ENCODE peak calls at places on chromosomes 1 and 21, in eight cellular contexts. One of them, this sample, is unnamed.

GRCh38 chr1:228341450-228341813 is 65.2 kb downstream of the TRIM11 start:
- DNase-seq in AG10803: no peak
- DNase-seq in HCT116: no peak
- DNase-seq in B cell: no peak
- DNase-seq in endodermal cell: no peak
- DNase-seq in GM12864: no peak
- DNase-seq in mesothelial cell of epicardium: peak; percentile 31
- DNase-seq in body of pancreas: peak; percentile 9
- DNase-seq in this sample: no peak

GRCh38 chr1:244319283-244320132 is 132.2 kb downstream of the ADSS2 start:
- DNase-seq in AG10803: peak; percentile 90
- DNase-seq in HCT116: no peak
- DNase-seq in B cell: peak; percentile 65
- DNase-seq in endodermal cell: no peak
- DNase-seq in GM12864: peak; percentile 76
- DNase-seq in mesothelial cell of epicardium: no peak
- DNase-seq in body of pancreas: no peak
- DNase-seq in this sample: no peak

GRCh38 chr1:100782473-100783010 is 63.0 kb downstream of the VCAM1 start:
- DNase-seq in AG10803: no peak
- DNase-seq in HCT116: no peak
- DNase-seq in B cell: no peak
- DNase-seq in endodermal cell: no peak
- DNase-seq in GM12864: no peak
- DNase-seq in mesothelial cell of epicardium: no peak
- DNase-seq in body of pancreas: no peak
- DNase-seq in this sample: no peak

GRCh38 chr1:150060260-150060659 is 7.3 kb upstream of the VPS45 start:
- DNase-seq in AG10803: no peak
- DNase-seq in HCT116: no peak
- DNase-seq in B cell: no peak
- DNase-seq in endodermal cell: no peak
- DNase-seq in GM12864: no peak
- DNase-seq in mesothelial cell of epicardium: no peak
- DNase-seq in body of pancreas: no peak
- DNase-seq in this sample: no peak

GRCh38 chr21:39334611-39335010 is 14.3 kb downstream of the HMGN1 start:
- DNase-seq in AG10803: no peak
- DNase-seq in HCT116: no peak
- DNase-seq in B cell: no peak
- DNase-seq in endodermal cell: no peak
- DNase-seq in GM12864: no peak
- DNase-seq in mesothelial cell of epicardium: no peak
- DNase-seq in body of pancreas: no peak
- DNase-seq in this sample: no peak

GRCh38 chr1:215543191-215543606 is 23.9 kb upstream of the KCTD3 start:
- DNase-seq in AG10803: peak; percentile 69
- DNase-seq in HCT116: no peak
- DNase-seq in B cell: no peak
- DNase-seq in endodermal cell: no peak
- DNase-seq in GM12864: no peak
- DNase-seq in mesothelial cell of epicardium: no peak
- DNase-seq in body of pancreas: no peak
- DNase-seq in this sample: no peak

GRCh38 chr1:37480581-37481288 is 6.4 kb downstream of the ZC3H12A start:
- DNase-seq in AG10803: no peak
- DNase-seq in HCT116: no peak
- DNase-seq in B cell: no peak
- DNase-seq in endodermal cell: no peak
- DNase-seq in GM12864: no peak
- DNase-seq in mesothelial cell of epicardium: no peak
- DNase-seq in body of pancreas: no peak
- DNase-seq in this sample: no peak

GRCh38 chr21:45466330-45467220 is 61.6 kb downstream of the COL18A1 start:
- DNase-seq in AG10803: no peak
- DNase-seq in HCT116: no peak
- DNase-seq in B cell: no peak
- DNase-seq in endodermal cell: no peak
- DNase-seq in GM12864: no peak
- DNase-seq in mesothelial cell of epicardium: no peak
- DNase-seq in body of pancreas: no peak
- DNase-seq in this sample: no peak

GRCh38 chr1:50424045-50424939 is 1.0 kb upstream of the DMRTA2 start:
- DNase-seq in AG10803: no peak
- DNase-seq in HCT116: no peak
- DNase-seq in B cell: no peak
- DNase-seq in endodermal cell: no peak
- DNase-seq in GM12864: peak; percentile 16
- DNase-seq in mesothelial cell of epicardium: no peak
- DNase-seq in body of pancreas: no peak
- DNase-seq in this sample: no peak

GRCh38 chr1:43327549-43328292 is 9.9 kb upstream of the MPL start:
- DNase-seq in AG10803: peak; percentile 74
- DNase-seq in HCT116: no peak
- DNase-seq in B cell: no peak
- DNase-seq in endodermal cell: no peak
- DNase-seq in GM12864: no peak
- DNase-seq in mesothelial cell of epicardium: no peak
- DNase-seq in body of pancreas: no peak
- DNase-seq in this sample: no peak

GRCh38 chr1:19274636-19275035 is 13.9 kb downstream of the AKR7A3 start:
- DNase-seq in AG10803: no peak
- DNase-seq in HCT116: no peak
- DNase-seq in B cell: no peak
- DNase-seq in endodermal cell: no peak
- DNase-seq in GM12864: no peak
- DNase-seq in mesothelial cell of epicardium: no peak
- DNase-seq in body of pancreas: no peak
- DNase-seq in this sample: no peak

DNA sequence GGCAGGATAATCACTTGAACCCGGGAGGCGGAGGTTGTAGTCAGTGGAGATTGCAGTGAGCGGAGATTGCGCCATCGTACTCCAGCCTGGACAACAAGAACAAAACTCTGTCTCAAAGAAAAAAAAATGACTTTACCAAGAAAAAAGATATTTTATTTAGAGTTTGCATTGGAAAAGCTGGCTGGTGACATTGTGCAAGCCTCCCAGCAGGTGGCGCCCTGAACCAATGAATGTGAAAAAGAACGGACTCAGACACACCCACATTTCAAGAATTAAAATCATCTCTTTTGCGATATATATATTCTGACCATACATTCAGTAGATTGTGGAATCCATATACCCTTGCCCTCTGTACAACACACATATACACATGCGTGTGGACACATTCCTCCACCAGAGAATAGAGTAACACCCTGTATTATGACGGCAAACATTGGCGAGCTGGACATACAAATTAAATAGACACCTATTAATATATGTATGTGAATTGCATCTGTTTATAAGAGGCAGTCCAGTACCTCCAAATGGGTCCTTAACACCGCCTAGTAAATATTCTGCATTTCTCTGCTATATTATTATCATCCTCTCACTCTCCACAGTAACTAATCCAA is 39.0 kb upstream of the CADM3 start:
- DNase-seq in AG10803: peak; percentile 58
- DNase-seq in HCT116: peak; percentile 42
- DNase-seq in B cell: peak; percentile 60
- DNase-seq in endodermal cell: peak; percentile 85
- DNase-seq in GM12864: peak; percentile 12
- DNase-seq in mesothelial cell of epicardium: peak; percentile 78
- DNase-seq in body of pancreas: peak; percentile 49
- DNase-seq in this sample: peak; percentile 78
- TF ChIP-seq CTCF in AG10803: peak; percentile 93
- TF ChIP-seq CTCF in HCT116: peak; percentile 85
- TF ChIP-seq CTCF in B cell: peak; percentile 90
- TF ChIP-seq CTCF in endodermal cell: peak; percentile 91
- TF ChIP-seq CTCF in GM12864: peak; percentile 84
- TF ChIP-seq CTCF in mesothelial cell of epicardium: peak; percentile 85
- TF ChIP-seq CTCF in body of pancreas: peak; percentile 73
- TF ChIP-seq CTCF in this sample: peak; percentile 91

GRCh38 chr21:31476551-31477120 is 132.6 kb upstream of the TIAM1 start:
- DNase-seq in AG10803: no peak
- DNase-seq in HCT116: no peak
- DNase-seq in B cell: no peak
- DNase-seq in endodermal cell: no peak
- DNase-seq in GM12864: no peak
- DNase-seq in mesothelial cell of epicardium: no peak
- DNase-seq in body of pancreas: no peak
- DNase-seq in this sample: no peak
- TF ChIP-seq CTCF in AG10803: no peak
- TF ChIP-seq CTCF in HCT116: peak; percentile 22
- TF ChIP-seq CTCF in B cell: no peak
- TF ChIP-seq CTCF in endodermal cell: peak; percentile 24
- TF ChIP-seq CTCF in GM12864: no peak
- TF ChIP-seq CTCF in mesothelial cell of epicardium: no peak
- TF ChIP-seq CTCF in body of pancreas: no peak
- TF ChIP-seq CTCF in this sample: no peak

DNA sequence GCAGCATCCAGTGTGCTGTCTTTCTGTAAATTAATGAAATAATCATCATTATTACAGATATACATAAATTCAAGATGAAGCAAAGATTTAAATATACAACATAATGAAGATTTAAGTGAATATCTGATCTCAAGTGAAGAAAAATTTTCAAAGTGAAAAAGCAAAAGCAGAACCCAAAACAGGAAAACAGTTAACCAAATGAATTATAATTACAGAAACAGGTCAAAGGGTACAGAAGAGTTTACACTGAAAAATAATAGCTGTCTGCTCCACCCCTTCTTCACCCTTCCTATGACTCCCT is 44.8 kb upstream of the GTF2B start:
- DNase-seq in AG10803: no peak
- DNase-seq in HCT116: no peak
- DNase-seq in B cell: no peak
- DNase-seq in endodermal cell: no peak
- DNase-seq in GM12864: no peak
- DNase-seq in mesothelial cell of epicardium: no peak
- DNase-seq in body of pancreas: no peak
- DNase-seq in this sample: no peak
- TF ChIP-seq CTCF in AG10803: no peak
- TF ChIP-seq CTCF in HCT116: no peak
- TF ChIP-seq CTCF in B cell: peak; percentile 49
- TF ChIP-seq CTCF in endodermal cell: peak; percentile 43
- TF ChIP-seq CTCF in GM12864: no peak
- TF ChIP-seq CTCF in mesothelial cell of epicardium: peak; percentile 61
- TF ChIP-seq CTCF in body of pancreas: no peak
- TF ChIP-seq CTCF in this sample: peak; percentile 50

DNA sequence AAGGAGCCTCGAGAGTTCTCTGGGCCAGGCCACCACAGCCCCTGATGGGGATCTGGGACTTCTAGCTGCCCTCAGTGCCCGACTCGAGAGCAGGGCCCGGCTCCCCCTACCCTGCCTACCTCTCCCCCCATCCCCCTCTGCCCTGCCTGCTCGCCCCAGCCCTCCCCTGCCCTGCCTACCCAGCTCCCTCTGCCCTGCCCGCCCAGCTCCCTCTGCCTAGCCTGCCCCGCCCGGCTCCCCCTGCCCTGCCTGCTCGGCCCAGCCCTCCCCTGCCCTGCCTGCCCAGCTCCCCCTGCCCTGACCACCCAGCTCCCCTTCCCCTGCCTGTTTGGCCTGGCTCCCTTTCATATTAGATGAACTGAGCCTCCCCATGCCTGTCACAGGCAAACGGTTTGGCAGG is 117.4 kb upstream of the TMEM51 start:
- DNase-seq in AG10803: no peak
- DNase-seq in HCT116: no peak
- DNase-seq in B cell: no peak
- DNase-seq in endodermal cell: no peak
- DNase-seq in GM12864: no peak
- DNase-seq in mesothelial cell of epicardium: no peak
- DNase-seq in body of pancreas: no peak
- DNase-seq in this sample: no peak
- TF ChIP-seq CTCF in AG10803: no peak
- TF ChIP-seq CTCF in HCT116: no peak
- TF ChIP-seq CTCF in B cell: no peak
- TF ChIP-seq CTCF in endodermal cell: no peak
- TF ChIP-seq CTCF in GM12864: no peak
- TF ChIP-seq CTCF in mesothelial cell of epicardium: no peak
- TF ChIP-seq CTCF in body of pancreas: no peak
- TF ChIP-seq CTCF in this sample: no peak

DNA sequence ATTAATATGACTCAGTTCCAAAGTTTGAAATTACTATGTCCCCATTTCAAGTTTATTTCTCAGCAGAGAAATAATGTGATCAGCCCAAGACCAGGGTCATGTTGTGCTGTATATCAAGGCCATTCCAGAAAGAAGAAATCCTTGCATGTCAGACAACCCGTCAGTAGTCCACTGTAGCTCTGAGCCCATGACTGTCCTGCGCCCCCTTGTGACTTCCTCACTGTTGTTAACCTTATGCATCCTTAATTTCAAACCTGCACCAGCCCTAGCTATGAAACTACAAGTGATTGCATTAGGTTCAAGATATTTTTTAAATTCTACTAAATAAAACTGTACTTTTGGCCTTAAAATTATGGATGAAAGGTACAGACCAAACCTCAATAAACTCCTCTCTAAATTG is 133.0 kb downstream of the LRRC7 start:
- DNase-seq in AG10803: peak; percentile 9
- DNase-seq in HCT116: peak; percentile 6
- DNase-seq in B cell: no peak
- DNase-seq in endodermal cell: peak; percentile 86
- DNase-seq in GM12864: no peak
- DNase-seq in mesothelial cell of epicardium: no peak
- DNase-seq in body of pancreas: peak; percentile 22
- DNase-seq in this sample: peak; percentile 66
- TF ChIP-seq CTCF in AG10803: peak; percentile 51
- TF ChIP-seq CTCF in HCT116: peak; percentile 51
- TF ChIP-seq CTCF in B cell: no peak
- TF ChIP-seq CTCF in endodermal cell: peak; percentile 84
- TF ChIP-seq CTCF in GM12864: peak; percentile 28
- TF ChIP-seq CTCF in mesothelial cell of epicardium: no peak
- TF ChIP-seq CTCF in body of pancreas: no peak
- TF ChIP-seq CTCF in this sample: peak; percentile 18

DNA sequence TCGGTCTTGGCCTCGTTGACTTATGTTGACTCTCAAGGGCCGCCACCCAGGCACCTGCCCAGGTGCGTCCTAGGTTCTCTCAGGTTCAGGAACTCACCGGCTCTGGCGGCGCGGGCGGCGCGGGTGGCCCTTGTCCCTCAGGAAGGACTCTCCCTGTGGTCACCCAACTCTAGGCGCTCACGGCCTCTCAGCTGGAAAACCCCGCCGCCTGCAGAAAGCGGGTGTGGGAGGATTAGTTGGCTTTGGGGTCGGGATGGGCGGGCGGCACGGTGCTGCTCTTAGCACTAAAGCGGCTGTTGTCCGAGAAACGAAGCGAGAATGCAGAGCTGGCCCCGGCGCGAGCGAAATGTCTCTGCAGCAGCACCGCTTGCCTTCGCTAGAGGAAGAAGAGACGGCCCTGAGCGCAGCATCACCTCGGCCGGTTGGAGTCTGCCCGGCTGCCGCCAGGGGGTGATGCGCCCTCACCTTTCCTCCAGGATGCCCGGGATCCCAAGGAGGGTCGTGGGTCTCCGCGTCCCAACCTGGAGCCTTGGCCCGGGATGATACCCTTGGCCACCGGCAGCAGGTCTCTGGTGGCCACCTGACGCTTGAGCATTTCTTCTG is 8.1 kb upstream of the TADA1 start:
- DNase-seq in AG10803: peak; percentile 28
- DNase-seq in HCT116: no peak
- DNase-seq in B cell: peak; percentile 45
- DNase-seq in endodermal cell: peak; percentile 96
- DNase-seq in GM12864: no peak
- DNase-seq in mesothelial cell of epicardium: peak; percentile 72
- DNase-seq in body of pancreas: peak; percentile 43
- DNase-seq in this sample: peak; percentile 83
- TF ChIP-seq CTCF in AG10803: peak; percentile 59
- TF ChIP-seq CTCF in HCT116: no peak
- TF ChIP-seq CTCF in B cell: peak; percentile 69
- TF ChIP-seq CTCF in endodermal cell: peak; percentile 97
- TF ChIP-seq CTCF in GM12864: peak; percentile 73
- TF ChIP-seq CTCF in mesothelial cell of epicardium: peak; percentile 69
- TF ChIP-seq CTCF in body of pancreas: peak; percentile 35
- TF ChIP-seq CTCF in this sample: peak; percentile 83

This sample was measured in endothelial cell.